ENCODE peak calls at places on chromosome 2, in seven cellular contexts. O, K, F, Z, N, J and H are unnamed samples.

GRCh38 chr2:178804791-178805190 is 2.4 kb downstream of the TTN start:
- DNase-seq in O (peak), K (no peak), F (no peak), Z (no peak), N (peak), J (no peak), H (no peak)

GRCh38 chr2:190860985-190861721 is 19.5 kb upstream of the GLS start:
- DNase-seq in O (no peak), K (no peak), F (no peak), Z (no peak), N (peak), J (no peak), H (no peak)

GRCh38 chr2:3404495-3404894 is 25.0 kb downstream of the TRAPPC12 start:
- DNase-seq in O (no peak), K (no peak), F (no peak), Z (no peak), N (no peak), J (no peak), H (no peak)

GRCh38 chr2:32760628-32761027 is 132.8 kb downstream of the TTC27 start:
- DNase-seq in O (no peak), K (no peak), F (no peak), Z (no peak), N (no peak), J (no peak), H (no peak)

GRCh38 chr2:5691659-5692529 is at the start of gene SOX11:
- DNase-seq in O (peak), K (no peak), F (peak), Z (no peak), N (peak), J (peak), H (no peak)

GRCh38 chr2:121189011-121189410 is 96.0 kb downstream of the TFCP2L1 start:
- DNase-seq in O (no peak), K (peak), F (no peak), Z (no peak), N (no peak), J (no peak), H (no peak)

GRCh38 chr2:238173692-238174091 is 14.9 kb downstream of the ERFE start:
- DNase-seq in O (no peak), K (no peak), F (no peak), Z (no peak), N (no peak), J (no peak), H (no peak)

GRCh38 chr2:232913903-232914302 is 43.8 kb downstream of the SNORC start:
- DNase-seq in O (no peak), K (no peak), F (no peak), Z (no peak), N (no peak), J (no peak), H (no peak)